ENCODE peak calls at places on chromosome 4, in four cellular contexts. F is naive thymus-derived CD4-positive, alpha-beta T cell; O is mammary epithelial cell; Q is K562. T is an unnamed sample.

GRCh38 chr4:77662396-77662795 is 56.8 kb downstream of the CXCL13 start:
- DNase-seq in F (no peak), O (no peak), Q (no peak), T (peak)

GRCh38 chr4:128793859-128794667 is 15.4 kb upstream of the JADE1 start:
- DNase-seq in F (no peak), O (no peak), Q (no peak), T (peak)

GRCh38 chr4:169042608-169043007 is 32.6 kb upstream of the CBR4 start:
- DNase-seq in F (no peak), O (no peak), Q (no peak), T (no peak)

GRCh38 chr4:100984901-100985300 is 362.4 kb downstream of the PPP3CA start:
- DNase-seq in F (no peak), O (peak), Q (no peak), T (peak)

GRCh38 chr4:119189638-119190037 is 22.9 kb upstream of the USP53 start:
- DNase-seq in F (no peak), O (peak), Q (no peak), T (no peak)

GRCh38 chr4:20252656-20253271 is 1.1 kb downstream of the SLIT2 start:
- DNase-seq in F (no peak), O (no peak), Q (no peak), T (peak)

GRCh38 chr4:1323635-1324442 is 23.2 kb upstream of the UVSSA start:
- DNase-seq in F (no peak), O (peak), Q (no peak), T (peak)

GRCh38 chr4:48944659-48945290 is 38.2 kb upstream of the OCIAD2 start:
- DNase-seq in F (peak), O (peak), Q (peak), T (peak)

GRCh38 chr4:184066584-184067300 is 150.9 kb downstream of the ENPP6 start:
- DNase-seq in F (no peak), O (no peak), Q (no peak), T (no peak)

GRCh38 chr4:140243345-140243753 is 89.4 kb upstream of the MAML3 start:
- DNase-seq in F (peak), O (no peak), Q (no peak), T (no peak)

GRCh38 chr4:139210486-139210885 is 33.5 kb upstream of the ELF2 start:
- DNase-seq in F (no peak), O (no peak), Q (no peak), T (no peak)

GRCh38 chr4:39729557-39729956 is 31.6 kb downstream of the UBE2K start:
- DNase-seq in F (no peak), O (peak), Q (no peak), T (peak)

GRCh38 chr4:4256799-4257198 is 8.8 kb upstream of the TMEM128 start:
- DNase-seq in F (no peak), O (peak), Q (no peak), T (no peak)

GRCh38 chr4:24588216-24588954 is 4.0 kb upstream of the DHX15 start:
- DNase-seq in F (no peak), O (no peak), Q (no peak), T (no peak)

GRCh38 chr4:149910604-149911367 is 95.1 kb upstream of the IQCM start:
- DNase-seq in F (no peak), O (no peak), Q (no peak), T (no peak)

GRCh38 chr4:81745076-81745475 is 273.4 kb upstream of the RASGEF1B start:
- DNase-seq in F (no peak), O (no peak), Q (no peak), T (no peak)

GRCh38 chr4:76611611-76612010 is 176.6 kb downstream of the SHROOM3 start:
- DNase-seq in F (no peak), O (peak), Q (no peak), T (peak)

GRCh38 chr4:169253087-169253675 is 17.6 kb downstream of the SH3RF1 start:
- DNase-seq in F (no peak), O (no peak), Q (no peak), T (no peak)

GRCh38 chr4:7516773-7517144 is 82.0 kb upstream of the PSAPL1 start:
- DNase-seq in F (no peak), O (no peak), Q (no peak), T (no peak)

GRCh38 chr4:16667464-16667863 is 231.0 kb downstream of the LDB2 start:
- DNase-seq in F (no peak), O (peak), Q (no peak), T (peak)

GRCh38 chr4:69656653-69657158 is 3.7 kb upstream of the UGT2A1 start:
- DNase-seq in F (no peak), O (no peak), Q (no peak), T (no peak)

GRCh38 chr4:176790398-176790797 is 2.3 kb downstream of the VEGFC start:
- DNase-seq in F (no peak), O (no peak), Q (no peak), T (peak)

GRCh38 chr4:26787461-26788340 is 72.9 kb upstream of the STIM2 start:
- DNase-seq in F (peak), O (peak), Q (peak), T (peak)

GRCh38 chr4:171812377-171813194 is 618 bp upstream of the GALNTL6 start:
- DNase-seq in F (no peak), O (peak), Q (peak), T (no peak)

GRCh38 chr4:170374770-170375169 is 285.0 kb upstream of the AADAT start:
- DNase-seq in F (no peak), O (peak), Q (peak), T (peak)

GRCh38 chr4:139242511-139243051 is 37.4 kb downstream of the MGARP start:
- DNase-seq in F (no peak), O (peak), Q (no peak), T (peak)

T was measured in epithelial cell of esophagus.